ENCODE peak calls at places on chromosomes 11 and 22, in four cellular contexts. S is lower leg skin, G is AG04449, H is esophagus squamous epithelium. B is an unnamed sample.

GRCh38 chr11:70481625-70482528 is 83.5 kb downstream of the CTTN start:
- DNase-seq in G (no peak), H (no peak), S (no peak), B (no peak)

GRCh38 chr11:75626692-75627536 is 41.9 kb downstream of the MAP6 start:
- DNase-seq in H (no peak), G (no peak), S (no peak), B (no peak)

GRCh38 chr22:22944268-22944985 is 56.8 kb downstream of the IGLL5 start:
- DNase-seq in H (no peak), G (no peak), S (peak; percentile 59), B (no peak)

GRCh38 chr22:23389271-23390071 is 190.6 kb downstream of the IGLL1 start:
- DNase-seq in G (no peak), S (peak; percentile 70), H (no peak), B (no peak)

GRCh38 chr22:21796231-21796630 is 60.6 kb upstream of the YPEL1 start:
- DNase-seq in S (no peak), H (no peak), G (no peak), B (no peak)

GRCh38 chr22:24727218-24727851 is 47.2 kb downstream of the PIWIL3 start:
- DNase-seq in H (no peak), G (peak; percentile 16), S (no peak), B (no peak)

GRCh38 chr11:43943931-43944751 is 1.7 kb downstream of the C11orf96 start:
- DNase-seq in G (no peak), S (peak; percentile 88), H (no peak), B (no peak)

GRCh38 chr11:95338430-95338991 is 107.5 kb upstream of the SESN3 start:
- DNase-seq in S (no peak), G (no peak), H (no peak), B (no peak)

GRCh38 chr11:26780686-26781085 is 58.8 kb upstream of the SLC5A12 start:
- DNase-seq in G (peak; percentile 49), H (no peak), S (no peak), B (no peak)

GRCh38 chr11:106917973-106918372 is 100.3 kb downstream of the GUCY1A2 start:
- DNase-seq in H (no peak), G (no peak), S (no peak), B (no peak)

GRCh38 chr11:19345519-19345847 is 104.7 kb upstream of the E2F8 start:
- DNase-seq in S (no peak), H (no peak), G (no peak), B (no peak)

GRCh38 chr11:69249086-69249640 is 44.8 kb upstream of the MYEOV start:
- DNase-seq in H (no peak), S (peak; percentile 62), G (no peak), B (no peak)

GRCh38 chr11:67268036-67268683 is 1.9 kb downstream of the GRK2 start:
- DNase-seq in G (no peak), H (no peak), S (no peak), B (no peak)

GRCh38 chr22:48785792-48786678 is 1041.6 kb downstream of the BRD1 start:
- DNase-seq in G (no peak), S (peak; percentile 67), H (no peak), B (no peak)

GRCh38 chr11:9060700-9061111 is 30.7 kb downstream of the SCUBE2 start:
- DNase-seq in G (no peak), H (no peak), S (no peak), B (no peak)

GRCh38 chr22:36222887-36223450 is 16.4 kb downstream of the APOL2 start:
- DNase-seq in S (peak; percentile 70), G (no peak), H (no peak), B (no peak)

GRCh38 chr11:44286268-44286880 is 23.6 kb downstream of the ALX4 start:
- DNase-seq in G (no peak), H (no peak), S (no peak), B (no peak)

GRCh38 chr11:8090756-8091155 is 9.7 kb downstream of the TUB start:
- DNase-seq in S (no peak), G (no peak), H (no peak), B (no peak)

GRCh38 chr11:76642341-76642740 is 28.2 kb downstream of the LRRC32 start:
- DNase-seq in H (no peak), S (peak; percentile 68), G (no peak), B (no peak)

GRCh38 chr11:40203606-40204005 is 1255.8 kb downstream of the LRRC4C start:
- DNase-seq in S (no peak), H (no peak), G (no peak), B (no peak)

GRCh38 chr11:130371004-130371590 is 56.4 kb upstream of the ZBTB44 start:
- DNase-seq in H (no peak), G (no peak), S (no peak), B (no peak)

GRCh38 chr11:78234006-78234405 is 45.3 kb downstream of the USP35 start:
- DNase-seq in H (no peak), G (no peak), S (no peak), B (no peak)

GRCh38 chr11:107538821-107539220 is 26.7 kb downstream of the ALKBH8 start:
- DNase-seq in H (no peak), S (no peak), G (no peak), B (no peak)

GRCh38 chr22:50228366-50228765 is 16.5 kb downstream of the TUBGCP6 start:
- DNase-seq in H (no peak), S (no peak), G (no peak), B (no peak)

GRCh38 chr11:80163441-80163840 is 722.6 kb upstream of the TENM4 start:
- DNase-seq in S (no peak), G (no peak), H (no peak), B (no peak)

GRCh38 chr11:131904756-131905155 is 534.3 kb downstream of the NTM start:
- DNase-seq in S (no peak), H (no peak), G (no peak), B (no peak)

GRCh38 chr11:14015711-14016110 is 53.2 kb downstream of the SPON1 start:
- DNase-seq in H (no peak), G (no peak), S (no peak), B (no peak)

GRCh38 chr11:68331338-68331947 is 19.1 kb downstream of the LRP5 start:
- DNase-seq in S (no peak), G (no peak), H (no peak), B (no peak)

DNA sequence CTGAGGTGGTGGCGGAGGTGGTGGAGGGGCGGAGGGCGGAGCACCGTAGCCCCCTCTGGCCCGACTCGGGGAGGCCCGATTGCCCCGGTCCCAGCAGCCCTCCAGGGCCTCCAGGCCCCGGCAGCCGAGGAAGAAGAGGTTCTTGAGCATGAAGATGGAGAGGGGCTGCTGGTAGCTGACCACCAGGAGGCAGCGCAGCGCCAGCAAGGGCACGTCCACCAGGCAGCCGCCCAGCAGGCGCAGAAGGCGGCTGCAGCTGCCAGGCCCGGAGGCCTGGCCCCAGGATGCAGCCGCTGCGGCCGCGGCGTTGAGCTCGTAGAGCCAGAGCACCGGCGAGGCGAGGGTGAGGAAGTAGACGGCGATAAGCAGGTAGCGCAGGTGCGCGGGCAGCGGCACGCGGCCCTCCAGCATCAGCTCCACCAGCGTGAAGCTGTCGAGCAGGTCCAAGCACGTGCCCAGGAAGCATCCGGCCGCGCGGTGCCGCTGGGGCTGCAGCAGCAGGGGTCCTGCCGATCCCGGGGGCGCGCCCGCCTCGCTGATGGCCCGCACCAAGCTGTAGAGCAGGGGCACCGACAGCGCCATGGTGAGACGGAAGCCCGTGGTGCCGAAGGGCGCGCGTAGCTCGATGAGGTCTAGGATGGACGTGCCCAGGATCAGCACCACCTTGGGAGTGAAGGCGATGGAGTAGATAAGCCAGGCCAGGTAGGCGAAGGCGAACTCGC is 1.5 kb downstream of the TMEM121B start:
- DNase-seq in S (no peak), G (no peak), H (no peak), B (no peak)
- H3K4me3 ChIP-seq in S (no peak overlapping the region), G (no peak overlapping the region), H (no peak overlapping the region), B (no peak overlapping the region)

GRCh38 chr11:12112731-12113130 is 2.3 kb downstream of the MICAL2 start:
- DNase-seq in G (no peak), H (no peak), S (no peak), B (no peak)
- H3K4me3 ChIP-seq in G (peak overlapping the region; percentile 31), H (no peak overlapping the region), S (no peak overlapping the region), B (no peak overlapping the region)

GRCh38 chr11:17014321-17014773 is at the start of gene PLEKHA7:
- DNase-seq in G (no peak), S (no peak), H (no peak), B (no peak)
- H3K4me3 ChIP-seq in G (peak within 1 kb of the TSS; percentile 8), S (peak within 1 kb of the TSS; percentile 35), H (peak within 1 kb of the TSS; percentile 64), B (peak within 1 kb of the TSS; percentile 30)

DNA sequence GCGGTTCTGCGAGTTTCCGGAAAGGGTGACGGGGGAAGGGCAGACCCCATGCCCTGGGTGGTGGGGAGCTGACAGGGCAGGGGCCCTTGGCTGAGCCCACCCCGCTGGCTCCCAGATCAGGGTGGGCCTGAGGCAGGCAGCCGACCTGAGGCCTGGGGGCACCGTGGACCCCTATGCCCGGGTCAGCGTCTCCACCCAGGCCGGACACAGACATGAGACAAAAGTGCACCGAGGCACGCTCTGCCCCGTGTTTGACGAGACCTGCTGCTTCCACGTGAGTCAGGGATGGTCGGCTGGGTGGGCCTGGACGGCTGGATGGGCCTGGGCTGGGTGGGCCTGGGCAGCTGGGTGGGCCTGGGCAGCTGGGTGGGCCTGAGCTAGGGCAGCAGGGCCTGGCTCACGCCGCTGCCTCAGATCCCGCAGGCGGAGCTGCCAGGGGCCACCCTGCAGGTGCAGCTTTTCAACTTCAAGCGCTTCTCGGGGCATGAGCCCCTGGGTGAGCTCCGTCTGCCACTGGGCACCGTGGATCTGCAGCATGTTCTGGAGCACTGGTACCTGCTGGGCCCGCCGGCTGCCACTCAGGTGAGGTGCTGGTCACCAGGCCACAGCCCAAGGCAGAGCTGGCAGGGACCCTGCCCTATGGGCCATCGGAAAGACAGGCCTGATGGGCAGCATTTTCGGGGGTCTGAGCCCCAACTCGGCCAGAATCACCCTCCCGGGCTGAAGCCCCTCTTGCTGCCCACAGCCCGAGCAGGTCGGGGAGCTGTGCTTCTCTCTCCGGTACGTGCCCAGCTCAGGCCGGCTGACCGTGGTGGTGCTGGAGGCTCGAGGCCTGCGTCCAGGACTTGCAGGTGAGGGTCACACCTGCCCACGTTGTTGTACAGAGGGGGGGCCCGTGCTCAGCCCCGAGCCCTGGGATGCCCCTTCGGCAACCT is 1.5 kb downstream of the SYT8 start:
- DNase-seq in G (no peak), H (no peak), S (no peak), B (no peak)
- H3K4me3 ChIP-seq in G (no peak overlapping the region), H (peak overlapping the region; percentile 23), S (no peak overlapping the region), B (no peak overlapping the region)

GRCh38 chr22:45671051-45671782 is 417 bp upstream of the ATXN10 start:
- DNase-seq in S (no peak), H (no peak), G (no peak), B (no peak)
- H3K4me3 ChIP-seq in S (peak overlapping the region; percentile 70), H (peak overlapping the region; percentile 66), G (peak overlapping the region; percentile 91), B (peak overlapping the region; percentile 95)

GRCh38 chr11:6472934-6473333 is 807 bp downstream of the TRIM3 start:
- DNase-seq in S (no peak), G (no peak), H (no peak), B (no peak)

GRCh38 chr11:6475936-6476335 is 2.2 kb upstream of the TRIM3 start:
- DNase-seq in H (no peak), G (no peak), S (no peak), B (no peak)

GRCh38 chr11:6474806-6475500 is 1.2 kb upstream of the TRIM3 start:
- DNase-seq in H (no peak), G (no peak), S (no peak), B (no peak)

GRCh38 chr11:6473481-6474422 is at the start of gene TRIM3:
- DNase-seq in H (peak; percentile 55), S (peak; percentile 98), G (peak; percentile 10), B (peak; percentile 45)

DNA sequence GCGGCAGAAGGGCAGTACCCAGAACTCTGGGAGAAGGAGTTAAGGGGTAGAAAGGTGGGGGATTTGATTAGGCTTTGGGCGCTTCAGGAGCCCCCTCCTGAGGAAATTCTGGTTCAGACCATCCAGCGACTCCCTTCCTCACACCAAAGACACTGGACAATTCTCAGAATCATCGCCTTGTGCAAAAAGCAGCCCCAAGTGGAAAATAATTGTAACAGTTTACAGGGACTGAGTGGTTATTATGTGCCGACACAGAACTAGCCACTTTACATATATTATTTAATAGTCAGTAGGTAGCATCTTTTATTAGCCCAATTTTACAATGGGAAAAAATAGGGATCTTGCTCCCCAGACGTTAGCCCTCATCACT is 667 bp upstream of the TRIM3 start:
- DNase-seq in H (no peak), S (no peak), G (no peak), B (no peak)
- H3K4me3 ChIP-seq in H (peak overlapping the region; percentile 60), S (no peak overlapping the region), G (peak overlapping the region; percentile 65), B (peak overlapping the region; percentile 49)

B was measured in AG09309.